ENCODE peak calls at places on chromosomes 11 and 22, in nine cellular contexts. S is HepG2, J is NB4, M is spleen, X is body of pancreas, G is lower leg skin, W is Peyer's patch, H is stomach, B is heart left ventricle. R is an unnamed sample.

GRCh38 chr22:39910875-39911601 is 10.2 kb downstream of the GRAP2 start:
- DNase-seq in S (no peak), J (no peak), M (no peak), X (no peak), G (no peak), W (no peak), H (no peak), B (no peak), R (no peak)

GRCh38 chr11:21634491-21634890 is 558.4 kb upstream of the ANO5 start:
- DNase-seq in S (no peak), J (no peak), M (no peak), X (no peak), G (no peak), W (no peak), H (no peak), B (no peak), R (no peak)

GRCh38 chr11:11567862-11568650 is 53.7 kb downstream of the GALNT18 start:
- DNase-seq in S (no peak), J (no peak), M (no peak), X (no peak), G (no peak), W (no peak), H (no peak), B (no peak), R (no peak)

GRCh38 chr11:65524010-65524746 is 705 bp upstream of the SCYL1 start:
- DNase-seq in S (no peak), J (no peak), M (peak), X (peak), G (no peak), W (peak), H (no peak), B (peak), R (no peak)

GRCh38 chr22:18152519-18152918 is 2.5 kb downstream of the USP18 start:
- DNase-seq in S (no peak), J (no peak), M (no peak), X (no peak), G (no peak), W (no peak), H (no peak), B (no peak), R (no peak)

GRCh38 chr11:20762112-20762511 is 92.7 kb downstream of the NELL1 start:
- DNase-seq in S (no peak), J (no peak), M (no peak), X (no peak), G (no peak), W (no peak), H (no peak), B (no peak), R (no peak)

GRCh38 chr11:44047931-44048431 is at the start of gene ACCSL:
- DNase-seq in S (no peak), J (peak), M (no peak), X (no peak), G (no peak), W (no peak), H (no peak), B (no peak), R (peak)

GRCh38 chr22:38176170-38176741 is 5.4 kb downstream of the PLA2G6 start:
- DNase-seq in S (no peak), J (no peak), M (peak), X (peak), G (peak), W (peak), H (peak), B (peak), R (peak)

GRCh38 chr22:46087816-46088277 is 62.5 kb upstream of the PPARA start:
- DNase-seq in S (no peak), J (no peak), M (peak), X (peak), G (peak), W (peak), H (peak), B (peak), R (peak)

GRCh38 chr22:46578251-46578823 is 40.9 kb upstream of the CELSR1 start:
- DNase-seq in S (no peak), J (peak), M (peak), X (no peak), G (no peak), W (peak), H (no peak), B (peak), R (peak)

GRCh38 chr22:31095637-31096249 is 11.6 kb downstream of the SELENOM start:
- DNase-seq in S (no peak), J (no peak), M (no peak), X (no peak), G (no peak), W (no peak), H (no peak), B (no peak), R (no peak)

GRCh38 chr22:17191163-17191562 is 28.1 kb downstream of the ADA2 start:
- DNase-seq in S (no peak), J (no peak), M (no peak), X (no peak), G (no peak), W (no peak), H (no peak), B (no peak), R (no peak)

GRCh38 chr11:70105755-70106571 is 27.8 kb downstream of the ANO1 start:
- DNase-seq in S (no peak), J (no peak), M (no peak), X (peak), G (no peak), W (no peak), H (peak), B (no peak), R (peak)

GRCh38 chr11:94794287-94795168 is 26.4 kb downstream of the AMOTL1 start:
- DNase-seq in S (no peak), J (peak), M (no peak), X (peak), G (peak), W (no peak), H (peak), B (peak), R (no peak)
- TF ChIP-seq POLR2A in S (no peak), J (no peak), M (no peak), X (no peak), G (no peak), W (no peak), H (no peak), B (no peak), R (no peak)

DNA sequence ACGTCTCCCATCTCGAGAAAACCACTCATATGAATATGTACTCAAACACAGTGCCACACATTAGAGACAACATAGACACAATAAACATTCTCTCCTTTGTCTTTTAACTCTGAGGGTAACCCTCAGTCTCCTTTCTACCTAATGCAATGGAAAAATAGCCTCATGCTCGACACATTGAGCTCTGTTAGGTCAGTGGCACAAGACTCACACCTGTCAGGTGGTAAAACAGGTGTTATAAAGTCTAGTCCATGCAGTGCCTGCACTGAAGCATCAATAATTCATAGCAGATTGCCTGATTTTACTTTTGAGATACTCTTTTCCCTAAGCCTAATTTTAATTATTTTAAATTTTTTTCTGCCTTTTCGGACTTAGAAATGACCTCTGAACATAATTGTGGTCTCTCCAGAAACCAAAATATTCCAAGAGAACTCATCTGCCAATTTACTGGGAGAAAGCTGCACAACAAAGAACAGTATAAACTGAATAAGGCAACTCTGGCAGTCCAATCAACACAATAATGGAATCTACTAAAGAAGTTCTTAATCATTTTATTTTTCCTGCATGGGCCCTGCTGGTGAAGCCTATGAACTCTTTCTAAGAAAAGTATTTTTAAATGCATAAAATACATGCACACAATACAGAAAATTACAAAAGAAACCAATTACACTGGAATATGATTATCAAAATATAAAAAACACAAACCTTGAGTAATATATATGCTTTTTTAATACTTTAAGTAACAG is 9.9 kb downstream of the RDX start:
- DNase-seq in S (no peak), J (no peak), M (no peak), X (no peak), G (no peak), W (no peak), H (no peak), B (no peak), R (no peak)
- TF ChIP-seq CTCF in S (no peak), J (no peak), M (no peak), X (no peak), G (no peak), W (no peak), H (no peak), B (no peak), R (no peak)

GRCh38 chr11:67795746-67796145 is 121.3 kb upstream of the ALDH3B2 start:
- DNase-seq in S (no peak), J (no peak), M (no peak), X (no peak), G (no peak), W (no peak), H (no peak), B (no peak), R (no peak)
- TF ChIP-seq POLR2A in S (no peak), J (no peak), M (no peak), X (no peak), G (no peak), W (no peak), H (no peak), B (no peak), R (no peak)

GRCh38 chr11:47443028-47443700 is 5.8 kb downstream of the RAPSN start:
- DNase-seq in S (no peak), J (no peak), M (no peak), X (no peak), G (no peak), W (no peak), H (no peak), B (no peak), R (no peak)
- TF ChIP-seq CTCF in S (no peak), J (no peak), M (no peak), X (no peak), G (no peak), W (no peak), H (no peak), B (no peak), R (no peak)

DNA sequence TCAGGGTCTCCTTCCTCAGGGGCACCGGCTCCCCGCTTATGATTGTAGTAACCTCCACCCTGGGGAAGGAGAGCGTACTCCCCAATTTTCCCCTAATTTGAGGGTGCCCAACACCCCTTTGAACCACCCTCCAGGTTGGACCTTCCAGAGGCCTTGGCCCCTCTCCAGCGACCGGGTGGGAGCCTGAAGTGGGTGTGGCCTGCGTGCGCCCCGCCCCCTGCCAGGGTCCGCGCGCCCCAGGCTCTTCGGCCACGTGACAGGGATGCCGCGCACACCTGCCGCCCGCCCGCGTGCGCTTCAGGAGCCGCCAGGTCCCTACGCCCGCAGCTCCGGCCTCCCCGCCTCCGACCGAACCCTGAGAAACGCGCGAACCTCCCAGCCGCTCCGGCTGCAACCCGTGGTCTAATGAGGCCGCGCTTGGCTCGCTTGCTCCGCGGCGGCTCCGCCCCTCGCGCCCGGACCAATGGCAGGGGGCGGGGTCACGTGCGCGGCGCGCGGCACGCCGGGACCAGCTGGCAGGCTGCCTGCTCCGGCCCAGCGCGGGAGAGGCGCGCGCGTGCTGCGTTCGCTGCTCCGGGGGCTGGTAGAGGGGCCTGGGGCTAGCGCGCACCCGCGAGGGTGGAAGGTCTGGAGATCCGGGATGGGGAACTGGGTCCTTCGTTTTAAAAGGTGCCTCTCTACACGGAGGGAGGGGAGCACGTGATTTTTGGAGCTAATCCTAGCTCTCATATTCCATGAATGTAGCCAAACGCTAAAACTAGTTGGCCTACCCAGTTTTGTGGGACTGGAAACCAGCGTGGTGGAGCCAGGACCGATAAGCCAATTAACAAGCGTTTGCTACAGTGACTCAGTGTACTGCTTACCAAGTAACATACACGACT is at the start of gene FOXRED2:
- DNase-seq in S (peak), J (peak), M (peak), X (peak), G (peak), W (peak), H (peak), B (peak), R (peak)
- TF ChIP-seq POLR2A in S (peak), J (peak), M (no peak), X (peak), G (no peak), W (peak), H (no peak), B (no peak), R (peak)

DNA sequence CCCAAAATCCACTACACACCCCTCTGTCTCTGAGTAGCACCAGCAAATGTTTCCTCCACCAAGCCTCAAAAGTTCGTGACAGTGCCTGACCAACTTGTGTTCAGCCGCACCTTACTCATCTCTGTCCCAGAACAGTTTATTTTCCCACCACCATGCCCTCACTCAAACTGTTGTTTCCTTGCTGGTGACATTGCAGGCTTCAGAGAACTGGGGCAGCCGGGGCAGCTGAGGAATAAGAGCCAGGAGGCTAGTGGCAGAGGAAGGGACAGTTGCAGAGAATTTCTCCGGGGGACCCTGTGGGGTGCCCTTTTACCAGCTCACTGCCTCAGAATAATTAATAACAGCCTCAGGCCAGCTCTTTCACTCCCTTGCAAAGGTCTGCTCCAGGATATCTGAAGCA is 709 bp upstream of the KCNE3 start:
- DNase-seq in S (no peak), J (peak), M (no peak), X (no peak), G (no peak), W (no peak), H (no peak), B (no peak), R (no peak)
- TF ChIP-seq CTCF in S (no peak), J (no peak), M (no peak), X (no peak), G (no peak), W (no peak), H (no peak), B (no peak), R (no peak)

R was measured in adrenal gland.